ENCODE peak calls at places on chromosomes 2 and 18, in six cellular contexts. U is endothelial cell, F is neural progenitor cell, C is H54, N is AG08395, T is EL. R is an unnamed sample.

GRCh38 chr2:108447947-108448677 is 894 bp upstream of the GCC2 start:
- DNase-seq in C (no peak), U (no peak), T (no peak), N (no peak), F (no peak), R (no peak)

GRCh38 chr2:241863021-241863954 is 4.6 kb upstream of the PDCD1 start:
- DNase-seq in N (peak), T (peak), U (no peak), C (no peak), F (no peak), R (peak)

GRCh38 chr2:27960237-27960912 is 69.8 kb downstream of the BABAM2 start:
- DNase-seq in T (peak), U (no peak), F (no peak), N (peak), C (peak), R (no peak)

GRCh38 chr18:55387139-55387984 is 200.6 kb downstream of the TCF4 start:
- DNase-seq in T (no peak), U (peak), N (peak), C (no peak), F (no peak), R (no peak)

GRCh38 chr2:61640406-61640805 is 102.2 kb upstream of the XPO1 start:
- DNase-seq in C (no peak), F (peak), U (no peak), T (peak), N (no peak), R (no peak)

GRCh38 chr2:190812506-190813294 is 67.9 kb upstream of the GLS start:
- DNase-seq in N (peak), F (no peak), T (peak), C (no peak), U (no peak), R (no peak)

GRCh38 chr2:73063472-73063871 is 8.0 kb downstream of the SFXN5 start:
- DNase-seq in N (no peak), T (no peak), C (no peak), U (no peak), F (no peak), R (no peak)

GRCh38 chr2:43279317-43279840 is 53.0 kb upstream of the ZFP36L2 start:
- DNase-seq in C (no peak), F (no peak), T (no peak), N (no peak), U (no peak), R (no peak)

GRCh38 chr2:73156539-73157124 is 43.9 kb upstream of the RAB11FIP5 start:
- DNase-seq in F (peak), N (peak), T (peak), C (peak), U (peak), R (no peak)

GRCh38 chr2:106885981-106886915 is at the start of gene ST6GAL2:
- DNase-seq in C (no peak), T (peak), U (peak), F (peak), N (no peak), R (peak)

GRCh38 chr2:149399934-149400615 is 69.7 kb downstream of the LYPD6 start:
- DNase-seq in N (no peak), C (no peak), T (no peak), F (no peak), U (no peak), R (no peak)

GRCh38 chr18:14928396-14928795 is 180.4 kb downstream of the ANKRD30B start:
- DNase-seq in C (no peak), F (no peak), T (no peak), N (no peak), U (no peak), R (no peak)

GRCh38 chr2:167856190-167856589 is 391.2 kb downstream of the STK39 start:
- DNase-seq in F (no peak), U (no peak), T (no peak), C (no peak), N (no peak), R (no peak)

GRCh38 chr18:74194691-74195090 is 46.4 kb downstream of the TIMM21 start:
- DNase-seq in C (no peak), T (no peak), N (no peak), U (no peak), F (no peak), R (no peak)

GRCh38 chr2:40450066-40450841 is 1.6 kb downstream of the SLC8A1 start:
- DNase-seq in C (no peak), U (no peak), T (peak), F (peak), N (peak), R (no peak)

GRCh38 chr2:199603748-199604291 is 146.1 kb upstream of the SATB2 start:
- DNase-seq in T (peak), N (peak), C (no peak), F (peak), U (no peak), R (no peak)

GRCh38 chr2:85796549-85797262 is 42.9 kb downstream of the ATOH8 start:
- DNase-seq in N (peak), F (peak), C (no peak), U (no peak), T (peak), R (no peak)

GRCh38 chr2:240426797-240427721 is 8.4 kb upstream of the GPC1 start:
- DNase-seq in C (no peak), U (no peak), F (no peak), N (no peak), T (peak), R (no peak)

R was measured in GM06990.